ENCODE peak calls at places on chromosomes 11 and 22, in nine cellular contexts. E, N, X, I, Q, H, U, Z and J are unnamed samples.

GRCh38 chr11:86214710-86215109 is 29.8 kb upstream of the EED start:
- DNase-seq in E (no peak), N (no peak), X (peak; percentile 21), I (no peak), Q (no peak), H (no peak), U (no peak), Z (no peak), J (peak; percentile 68)

GRCh38 chr11:130666781-130667251 is 218.4 kb downstream of the ADAMTS15 start:
- DNase-seq in E (no peak), N (no peak), X (peak; percentile 36), I (no peak), Q (no peak), H (no peak), U (no peak), Z (no peak), J (no peak)

GRCh38 chr11:1382831-1383607 is 6.7 kb upstream of the BRSK2 start:
- DNase-seq in E (peak; percentile 66), N (peak; percentile 76), X (peak; percentile 66), I (peak; percentile 83), Q (peak; percentile 96), H (peak; percentile 22), U (peak; percentile 35), Z (peak; percentile 87), J (peak; percentile 83)

GRCh38 chr22:44057411-44057987 is 33.4 kb downstream of the PARVB start:
- DNase-seq in E (no peak), N (no peak), X (no peak), I (no peak), Q (no peak), H (no peak), U (no peak), Z (peak; percentile 17), J (no peak)

GRCh38 chr11:46690702-46691101 is 9.7 kb downstream of the ARHGAP1 start:
- DNase-seq in E (no peak), N (no peak), X (no peak), I (no peak), Q (no peak), H (peak; percentile 44), U (no peak), Z (no peak), J (no peak)

GRCh38 chr11:33842236-33842915 is 49.5 kb downstream of the LMO2 start:
- DNase-seq in E (no peak), N (no peak), X (no peak), I (no peak), Q (no peak), H (no peak), U (no peak), Z (no peak), J (no peak)

GRCh38 chr11:67357831-67358555 is 4.6 kb upstream of the POLD4 start:
- DNase-seq in E (no peak), N (peak; percentile 10), X (peak; percentile 89), I (no peak), Q (no peak), H (no peak), U (no peak), Z (no peak), J (no peak)

GRCh38 chr11:32916994-32917393 is 24.4 kb downstream of the QSER1 start:
- DNase-seq in E (no peak), N (no peak), X (no peak), I (no peak), Q (no peak), H (no peak), U (no peak), Z (no peak), J (no peak)

GRCh38 chr11:119460130-119460529 is 37.2 kb upstream of the THY1 start:
- DNase-seq in E (no peak), N (no peak), X (no peak), I (no peak), Q (no peak), H (no peak), U (no peak), Z (no peak), J (no peak)

GRCh38 chr11:113577356-113578163 is 102.4 kb upstream of the DRD2 start:
- DNase-seq in E (peak; percentile 11), N (no peak), X (no peak), I (peak; percentile 56), Q (no peak), H (no peak), U (no peak), Z (no peak), J (no peak)

GRCh38 chr11:36312593-36312990 is 16.5 kb downstream of the PRR5L start:
- DNase-seq in E (no peak), N (no peak), X (peak; percentile 90), I (no peak), Q (no peak), H (no peak), U (no peak), Z (no peak), J (no peak)

GRCh38 chr11:85682330-85683305 is 3.4 kb downstream of the CCDC89 start:
- DNase-seq in E (peak; percentile 50), N (peak; percentile 58), X (no peak), I (peak; percentile 35), Q (peak; percentile 85), H (no peak), U (no peak), Z (peak; percentile 55), J (peak; percentile 32)

GRCh38 chr11:134611537-134611936 is 199.5 kb upstream of the B3GAT1 start:
- DNase-seq in E (no peak), N (no peak), X (no peak), I (no peak), Q (no peak), H (no peak), U (no peak), Z (no peak), J (no peak)

GRCh38 chr11:112255075-112255739 is 5.5 kb downstream of the PLET1 start:
- DNase-seq in E (peak; percentile 18), N (no peak), X (peak; percentile 94), I (no peak), Q (no peak), H (peak; percentile 18), U (no peak), Z (no peak), J (no peak)

GRCh38 chr11:62600367-62601113 is 1.1 kb downstream of the MTA2 start:
- DNase-seq in E (no peak), N (no peak), X (no peak), I (no peak), Q (no peak), H (no peak), U (no peak), Z (no peak), J (no peak)

GRCh38 chr11:10908215-10908990 is 50.5 kb upstream of the ZBED5 start:
- DNase-seq in E (peak; percentile 45), N (no peak), X (peak; percentile 83), I (no peak), Q (no peak), H (no peak), U (no peak), Z (no peak), J (no peak)

GRCh38 chr11:72824020-72824419 is 9.8 kb downstream of the ATG16L2 start:
- DNase-seq in E (no peak), N (no peak), X (no peak), I (no peak), Q (no peak), H (no peak), U (no peak), Z (no peak), J (peak; percentile 31)

GRCh38 chr11:19398772-19399542 is 158.2 kb upstream of the E2F8 start:
- DNase-seq in E (peak; percentile 79), N (peak; percentile 10), X (peak; percentile 88), I (peak; percentile 33), Q (no peak), H (no peak), U (no peak), Z (peak; percentile 30), J (no peak)

GRCh38 chr11:34028407-34028804 is 23.1 kb upstream of the CAPRIN1 start:
- DNase-seq in E (peak; percentile 43), N (peak; percentile 30), X (no peak), I (peak; percentile 73), Q (no peak), H (no peak), U (peak; percentile 29), Z (peak; percentile 14), J (no peak)

GRCh38 chr11:17744151-17744940 is 9.8 kb downstream of the KCNC1 start:
- DNase-seq in E (no peak), N (no peak), X (peak; percentile 44), I (no peak), Q (peak; percentile 48), H (no peak), U (no peak), Z (no peak), J (no peak)

GRCh38 chr22:19041403-19042074 is 80.7 kb downstream of the DGCR2 start:
- DNase-seq in E (no peak), N (no peak), X (no peak), I (no peak), Q (peak; percentile 67), H (no peak), U (no peak), Z (no peak), J (no peak)
- H3K36me3 ChIP-seq in E (peaks cover 91% of the 10 kb centered on the region), N (peaks cover 7% of the 10 kb centered on the region), X (peaks cover 2% of the 10 kb centered on the region), I (peaks cover 77% of the 10 kb centered on the region), Q (peaks cover 100% of the 10 kb centered on the region), H (peaks cover 68% of the 10 kb centered on the region), U (peaks cover 66% of the 10 kb centered on the region), Z (peaks cover 22% of the 10 kb centered on the region), J (peaks cover 44% of the 10 kb centered on the region)

GRCh38 chr11:103749158-103749557 is 287.3 kb upstream of the DDI1 start:
- DNase-seq in E (no peak), N (no peak), X (no peak), I (no peak), Q (no peak), H (no peak), U (no peak), Z (no peak), J (no peak)

DNA sequence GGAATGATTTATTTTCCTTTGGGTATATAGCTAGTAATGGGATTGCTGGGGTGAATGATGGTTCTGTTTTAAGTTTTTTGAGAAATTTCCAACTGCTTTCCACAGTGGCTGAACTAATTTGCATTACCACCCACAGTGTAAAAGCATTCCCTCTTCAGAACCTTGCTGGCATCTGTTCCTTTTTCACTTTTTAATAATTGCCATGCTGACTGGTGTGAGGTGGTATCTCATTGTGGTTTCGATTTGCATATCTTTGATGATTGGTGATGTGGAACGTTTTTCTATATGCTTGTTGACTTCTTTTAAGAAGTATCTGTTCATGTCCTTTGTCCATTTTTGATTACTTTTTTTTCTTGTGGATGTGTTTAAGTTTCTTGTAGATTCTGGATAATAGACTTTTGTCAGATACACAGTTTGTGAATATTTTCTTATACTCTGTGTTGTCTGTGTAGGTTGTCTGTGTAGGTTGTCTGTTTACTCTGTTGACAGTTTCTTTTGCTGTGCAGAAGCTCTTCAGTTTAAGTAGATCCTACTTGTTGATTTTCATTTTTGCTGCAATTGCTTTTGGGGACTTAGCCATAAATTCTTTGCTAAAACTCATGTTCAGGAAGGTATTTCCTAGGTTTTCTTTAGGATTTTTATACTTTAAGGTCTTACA is 291.8 kb upstream of the DDI1 start:
- DNase-seq in E (no peak), N (no peak), X (no peak), I (no peak), Q (no peak), H (no peak), U (no peak), Z (no peak), J (no peak)
- H3K4me3 ChIP-seq in E (no peak overlapping the region), N (no peak overlapping the region), X (no peak overlapping the region), I (no peak overlapping the region), Q (no peak overlapping the region), H (no peak overlapping the region), U (no peak overlapping the region), Z (no peak overlapping the region), J (no peak overlapping the region)

GRCh38 chr11:29333993-29334780 is 682.6 kb downstream of the KCNA4 start:
- DNase-seq in E (no peak), N (no peak), X (peak; percentile 70), I (no peak), Q (no peak), H (peak; percentile 32), U (no peak), Z (no peak), J (no peak)
- TF ChIP-seq CTCF in E (no peak), N (no peak), X (peak; percentile 71), I (no peak), Q (peak; percentile 24), H (peak; percentile 69), U (peak; percentile 28), Z (peak; percentile 33), J (peak; percentile 23)

GRCh38 chr22:36349726-36350125 is 38.0 kb downstream of the MYH9 start:
- DNase-seq in E (no peak), N (no peak), X (no peak), I (no peak), Q (no peak), H (no peak), U (no peak), Z (no peak), J (no peak)
- H3K36me3 ChIP-seq in E (peaks cover 19% of the 10 kb centered on the region), N (no peaks in the 10 kb centered on the region), X (peaks cover 25% of the 10 kb centered on the region), I (peaks cover 6% of the 10 kb centered on the region), Q (peaks cover 81% of the 10 kb centered on the region), H (peaks cover 18% of the 10 kb centered on the region), U (peaks cover 4% of the 10 kb centered on the region), Z (peaks cover 7% of the 10 kb centered on the region), J (peaks cover 16% of the 10 kb centered on the region)